ENCODE peak calls at places on chromosomes 3 and 15, in five cellular contexts. One of them, this sample, is unnamed.

GRCh38 chr15:32873292-32874114 is 155.7 kb downstream of the GREM1 start:
- DNase-seq in HCT116: no peak
- DNase-seq in K562: no peak
- DNase-seq in SK-N-SH: no peak
- DNase-seq in HepG2: no peak
- DNase-seq in this sample: no peak

GRCh38 chr3:4474683-4475490 is 7.8 kb upstream of the SUMF1 start:
- DNase-seq in HCT116: no peak
- DNase-seq in K562: no peak
- DNase-seq in SK-N-SH: no peak
- DNase-seq in HepG2: no peak
- DNase-seq in this sample: peak; percentile 81

GRCh38 chr3:196666001-196666867 is 26.7 kb downstream of the NRROS start:
- DNase-seq in HCT116: no peak
- DNase-seq in K562: no peak
- DNase-seq in SK-N-SH: no peak
- DNase-seq in HepG2: peak; percentile 91
- DNase-seq in this sample: no peak

GRCh38 chr15:32834156-32834555 is 116.4 kb downstream of the GREM1 start:
- DNase-seq in HCT116: no peak
- DNase-seq in K562: no peak
- DNase-seq in SK-N-SH: no peak
- DNase-seq in HepG2: no peak
- DNase-seq in this sample: peak; percentile 39

GRCh38 chr3:190671658-190672057 is 157.8 kb downstream of the IL1RAP start:
- DNase-seq in HCT116: no peak
- DNase-seq in K562: no peak
- DNase-seq in SK-N-SH: no peak
- DNase-seq in HepG2: no peak
- DNase-seq in this sample: no peak

GRCh38 chr3:133591271-133591742 is 17.8 kb downstream of the CDV3 start:
- DNase-seq in HCT116: no peak
- DNase-seq in K562: no peak
- DNase-seq in SK-N-SH: no peak
- DNase-seq in HepG2: no peak
- DNase-seq in this sample: no peak

GRCh38 chr15:65963911-65964482 is 94.7 kb downstream of the RAB11A start:
- DNase-seq in HCT116: no peak
- DNase-seq in K562: no peak
- DNase-seq in SK-N-SH: peak; percentile 76
- DNase-seq in HepG2: no peak
- DNase-seq in this sample: no peak

GRCh38 chr3:84984429-84984828 is 25.6 kb downstream of the CADM2 start:
- DNase-seq in HCT116: no peak
- DNase-seq in K562: no peak
- DNase-seq in SK-N-SH: no peak
- DNase-seq in HepG2: no peak
- DNase-seq in this sample: no peak

GRCh38 chr3:37897763-37898162 is 36.1 kb downstream of the CTDSPL start:
- DNase-seq in HCT116: no peak
- DNase-seq in K562: no peak
- DNase-seq in SK-N-SH: no peak
- DNase-seq in HepG2: no peak
- DNase-seq in this sample: no peak

GRCh38 chr3:142929109-142929508 is 34.4 kb downstream of the PAQR9 start:
- DNase-seq in HCT116: peak; percentile 62
- DNase-seq in K562: peak; percentile 69
- DNase-seq in SK-N-SH: no peak
- DNase-seq in HepG2: peak; percentile 55
- DNase-seq in this sample: no peak

GRCh38 chr15:57005244-57005643 is 86.8 kb downstream of the TCF12 start:
- DNase-seq in HCT116: no peak
- DNase-seq in K562: no peak
- DNase-seq in SK-N-SH: no peak
- DNase-seq in HepG2: no peak
- DNase-seq in this sample: no peak

GRCh38 chr15:57003418-57003817 is 85.0 kb downstream of the TCF12 start:
- DNase-seq in HCT116: no peak
- DNase-seq in K562: no peak
- DNase-seq in SK-N-SH: no peak
- DNase-seq in HepG2: no peak
- DNase-seq in this sample: no peak
- TF ChIP-seq ZBTB33 in HCT116: no peak
- TF ChIP-seq ZBTB33 in K562: no peak
- TF ChIP-seq ZBTB33 in SK-N-SH: no peak
- TF ChIP-seq ZBTB33 in HepG2: no peak
- TF ChIP-seq ZBTB33 in this sample: no peak

GRCh38 chr3:105997800-105998526 is 129.2 kb upstream of the CBLB start:
- DNase-seq in HCT116: peak; percentile 19
- DNase-seq in K562: no peak
- DNase-seq in SK-N-SH: no peak
- DNase-seq in HepG2: no peak
- DNase-seq in this sample: no peak
- TF ChIP-seq ZBTB33 in HCT116: no peak
- TF ChIP-seq ZBTB33 in K562: no peak
- TF ChIP-seq ZBTB33 in SK-N-SH: no peak
- TF ChIP-seq ZBTB33 in HepG2: no peak
- TF ChIP-seq ZBTB33 in this sample: no peak

GRCh38 chr3:156811092-156811862 is 14.9 kb upstream of the LEKR1 start:
- DNase-seq in HCT116: no peak
- DNase-seq in K562: no peak
- DNase-seq in SK-N-SH: no peak
- DNase-seq in HepG2: no peak
- DNase-seq in this sample: no peak
- TF ChIP-seq ZBTB33 in HCT116: no peak
- TF ChIP-seq ZBTB33 in K562: no peak
- TF ChIP-seq ZBTB33 in SK-N-SH: no peak
- TF ChIP-seq ZBTB33 in HepG2: no peak
- TF ChIP-seq ZBTB33 in this sample: no peak

GRCh38 chr15:69027976-69028518 is 13.6 kb downstream of the NOX5 start:
- DNase-seq in HCT116: no peak
- DNase-seq in K562: no peak
- DNase-seq in SK-N-SH: no peak
- DNase-seq in HepG2: no peak
- DNase-seq in this sample: no peak

GRCh38 chr15:69031013-69032001 is 16.8 kb downstream of the NOX5 start:
- DNase-seq in HCT116: peak; percentile 65
- DNase-seq in K562: peak; percentile 48
- DNase-seq in SK-N-SH: peak; percentile 83
- DNase-seq in HepG2: no peak
- DNase-seq in this sample: no peak

GRCh38 chr15:69021895-69022294 is 7.4 kb downstream of the NOX5 start:
- DNase-seq in HCT116: no peak
- DNase-seq in K562: no peak
- DNase-seq in SK-N-SH: no peak
- DNase-seq in HepG2: no peak
- DNase-seq in this sample: no peak

GRCh38 chr15:69026355-69026754 is 11.9 kb downstream of the NOX5 start:
- DNase-seq in HCT116: no peak
- DNase-seq in K562: no peak
- DNase-seq in SK-N-SH: no peak
- DNase-seq in HepG2: no peak
- DNase-seq in this sample: no peak

GRCh38 chr15:69025320-69025719 is 10.8 kb downstream of the NOX5 start:
- DNase-seq in HCT116: no peak
- DNase-seq in K562: no peak
- DNase-seq in SK-N-SH: no peak
- DNase-seq in HepG2: no peak
- DNase-seq in this sample: no peak
- TF ChIP-seq ZBTB33 in HCT116: no peak
- TF ChIP-seq ZBTB33 in K562: no peak
- TF ChIP-seq ZBTB33 in SK-N-SH: no peak
- TF ChIP-seq ZBTB33 in HepG2: no peak
- TF ChIP-seq ZBTB33 in this sample: no peak

DNA sequence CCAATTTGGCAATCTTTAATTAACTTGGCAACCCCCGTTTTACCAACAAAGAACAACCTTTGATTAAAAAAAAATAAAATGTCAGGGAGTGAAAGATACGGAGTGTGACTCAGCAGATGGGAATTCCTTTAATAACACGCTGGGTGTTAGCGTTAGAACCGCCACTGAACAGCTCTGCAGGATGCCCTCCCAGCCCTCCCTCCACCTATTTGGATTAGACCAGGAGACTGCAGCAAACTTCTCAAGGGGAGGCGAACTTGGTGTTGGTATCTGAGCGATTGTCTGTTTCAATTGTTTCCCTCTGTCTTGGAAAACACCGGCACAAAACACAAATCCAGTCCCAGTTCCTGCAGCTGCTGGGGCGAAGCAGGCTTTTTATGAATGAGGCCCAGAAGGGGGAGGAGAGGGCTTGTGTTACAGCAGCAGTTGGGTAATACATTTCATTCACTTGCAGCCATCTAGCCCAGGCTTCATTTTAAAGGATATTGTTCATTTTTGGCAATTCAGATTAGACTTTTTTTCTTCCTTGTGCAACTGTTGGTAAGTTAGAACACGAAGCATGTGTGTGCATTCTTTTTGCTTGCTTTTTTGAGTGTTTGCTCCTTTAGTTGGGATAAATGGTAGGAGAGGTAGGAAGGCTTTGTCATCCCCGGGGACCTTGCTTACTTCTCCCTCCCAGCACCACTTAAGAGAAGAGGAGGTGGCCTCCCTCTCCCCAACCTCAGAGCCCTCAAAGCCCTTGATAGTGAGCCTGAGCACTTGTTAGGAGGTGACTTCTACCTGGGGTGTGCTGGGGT is 152.3 kb downstream of the IGF1R start:
- DNase-seq in HCT116: peak; percentile 59
- DNase-seq in K562: no peak
- DNase-seq in SK-N-SH: peak; percentile 44
- DNase-seq in HepG2: peak; percentile 54
- DNase-seq in this sample: no peak
- TF ChIP-seq ZBTB33 in HCT116: no peak
- TF ChIP-seq ZBTB33 in K562: no peak
- TF ChIP-seq ZBTB33 in SK-N-SH: no peak
- TF ChIP-seq ZBTB33 in HepG2: no peak
- TF ChIP-seq ZBTB33 in this sample: no peak